ENCODE peak calls at places on chromosomes 16 and 17, in four cellular contexts. H is BJ; Y is CD4-positive, alpha-beta memory T cell; W is heart left ventricle. G is an unnamed sample.
A peak's percentile ranks its signal among the peaks of the same experiment; 100 is the strongest.

GRCh38 chr16:17149904-17150483 is 320.8 kb downstream of the XYLT1 start:
- DNase-seq in Y (no peak), W (no peak), H (no peak), G (peak; percentile 19)

GRCh38 chr16:14667347-14668266 is 26.5 kb downstream of the PLA2G10 start:
- DNase-seq in H (no peak), Y (no peak), W (no peak), G (no peak)

GRCh38 chr17:77491921-77492445 is 351.2 kb downstream of the SEC14L1 start:
- DNase-seq in H (no peak), Y (peak; percentile 56), W (peak; percentile 18), G (no peak)

GRCh38 chr17:80086081-80086480 is 15.3 kb upstream of the GAA start:
- DNase-seq in H (no peak), W (no peak), Y (no peak), G (no peak)

GRCh38 chr17:30234296-30234695 is 1.2 kb downstream of the SLC6A4 start:
- DNase-seq in Y (no peak), W (no peak), H (no peak), G (no peak)

GRCh38 chr17:43661699-43662431 is at the start of gene MEOX1:
- DNase-seq in H (peak; percentile 41), W (peak; percentile 51), Y (no peak), G (no peak)

GRCh38 chr16:69166221-69166833 is 20.6 kb upstream of the SNTB2 start:
- DNase-seq in H (no peak), W (no peak), Y (peak; percentile 70), G (no peak)

GRCh38 chr17:59427425-59427921 is 96.0 kb downstream of the YPEL2 start:
- DNase-seq in Y (no peak), W (peak; percentile 44), H (no peak), G (no peak)

GRCh38 chr17:49766918-49767530 is 3.1 kb upstream of the FAM117A start:
- DNase-seq in H (no peak), Y (no peak), W (no peak), G (no peak)

GRCh38 chr17:57459286-57459915 is 203.1 kb downstream of the MSI2 start:
- DNase-seq in Y (no peak), W (no peak), H (no peak), G (no peak)

GRCh38 chr16:67199011-67199807 is at the start of gene ELMO3:
- DNase-seq in H (no peak), Y (peak; percentile 9), W (no peak), G (no peak)

GRCh38 chr17:74678541-74678940 is 34.2 kb downstream of the CD300LF start:
- DNase-seq in Y (no peak), H (no peak), W (no peak), G (no peak)

GRCh38 chr16:59719121-59719520 is 985.0 kb upstream of the GOT2 start:
- DNase-seq in H (no peak), Y (no peak), W (no peak), G (no peak)

GRCh38 chr17:49444384-49444783 is 29.7 kb upstream of the PHB1 start:
- DNase-seq in Y (no peak), H (no peak), W (no peak), G (no peak)

GRCh38 chr16:57386381-57386951 is 14.2 kb downstream of the CX3CL1 start:
- DNase-seq in Y (no peak), W (no peak), H (no peak), G (no peak)

GRCh38 chr17:45702666-45703266 is 81.4 kb upstream of the CRHR1 start:
- DNase-seq in Y (no peak), W (no peak), H (no peak), G (no peak)

GRCh38 chr16:88391497-88391850 is 8.7 kb downstream of the ZNF469 start:
- DNase-seq in Y (no peak), W (no peak), H (no peak), G (no peak)

GRCh38 chr16:57133911-57134310 is 41.5 kb downstream of the CPNE2 start:
- DNase-seq in H (no peak), W (no peak), Y (no peak), G (no peak)

DNA sequence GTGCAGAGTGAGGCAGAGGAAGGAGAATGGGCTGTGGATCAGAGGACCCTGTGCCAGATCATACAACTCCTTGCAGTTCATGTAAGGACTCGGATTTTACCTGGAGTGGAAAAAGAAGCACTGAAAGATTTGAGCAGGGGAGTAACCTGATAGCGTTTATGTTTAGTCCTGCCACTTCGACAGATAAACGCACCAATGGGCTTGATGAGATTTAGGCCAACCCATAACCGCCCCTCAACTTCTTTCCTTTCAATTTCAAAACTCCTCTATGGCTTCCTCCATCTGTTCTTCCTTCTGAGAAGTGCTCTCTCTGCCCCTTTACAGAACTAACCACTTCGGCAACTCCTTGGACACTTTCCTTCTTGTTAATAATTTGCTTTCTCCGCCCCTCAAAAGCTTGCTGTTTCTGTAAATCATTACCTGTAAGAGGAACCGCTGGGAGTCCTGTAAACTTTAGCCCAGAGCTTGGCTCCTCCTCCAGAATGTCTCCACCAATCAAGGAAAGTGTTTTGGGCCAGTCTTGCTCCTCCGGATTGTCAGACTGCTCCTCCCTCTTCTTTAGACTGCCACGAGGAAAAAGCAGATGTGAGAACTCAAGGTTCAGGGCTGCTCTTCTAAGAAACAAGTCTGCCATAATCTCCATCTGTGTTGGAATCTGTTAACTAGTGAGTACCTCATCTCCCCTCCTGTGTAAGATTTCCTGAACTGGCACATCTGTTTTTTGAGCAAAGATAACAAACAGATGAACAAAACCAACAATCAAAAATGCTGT is at the start of gene ACSM3:
- DNase-seq in W (no peak), H (peak; percentile 47), Y (peak; percentile 84), G (peak; percentile 28)
- H3K4me3 ChIP-seq in W (peak within 1 kb of the TSS; percentile 62), H (peak within 1 kb of the TSS; percentile 45), Y (peak within 1 kb of the TSS; percentile 49), G (no peak within 1 kb of the TSS)

DNA sequence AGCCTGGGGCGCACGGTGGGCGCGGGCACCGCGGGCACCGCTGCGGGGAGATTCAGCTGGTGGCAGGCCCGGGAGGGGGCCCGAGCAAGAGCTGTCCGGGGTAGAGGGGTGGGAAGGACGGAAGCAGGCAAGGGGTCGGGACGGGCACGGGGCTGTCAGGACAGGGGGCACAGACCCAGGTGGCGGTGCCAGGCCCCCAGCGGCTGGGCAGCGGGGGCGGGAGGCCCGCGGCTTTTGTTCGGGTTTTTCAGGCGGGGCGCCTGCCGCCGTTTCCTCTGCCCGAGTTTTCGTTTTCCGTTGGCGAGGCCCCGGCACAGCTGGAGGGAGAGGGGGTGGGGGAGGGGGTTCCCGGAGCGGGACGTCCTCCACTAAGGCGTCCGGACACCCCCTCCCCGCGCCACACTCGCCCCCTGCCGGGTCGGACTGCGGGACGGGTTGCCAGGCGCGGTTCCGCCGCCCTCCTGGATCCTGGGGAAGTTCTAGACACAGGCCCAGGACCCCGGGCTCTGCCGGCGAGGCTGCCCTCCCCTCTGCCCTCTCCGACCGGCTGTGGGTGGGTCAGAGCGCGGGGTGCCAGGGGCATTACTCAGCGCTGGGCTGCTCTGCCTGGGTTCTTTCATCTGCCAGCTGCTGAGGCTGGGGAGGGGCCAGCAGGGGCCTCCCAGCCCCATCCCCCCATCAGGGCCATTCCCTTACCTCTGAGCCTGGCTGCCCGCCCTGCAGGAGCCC is 543 bp downstream of the ARHGAP23 start:
- DNase-seq in Y (no peak), W (peak; percentile 86), H (no peak), G (peak; percentile 22)
- H3K4me3 ChIP-seq in Y (peak overlapping the region; percentile 27), W (peak overlapping the region; percentile 90), H (peak overlapping the region; percentile 84), G (peak overlapping the region; percentile 72)

DNA sequence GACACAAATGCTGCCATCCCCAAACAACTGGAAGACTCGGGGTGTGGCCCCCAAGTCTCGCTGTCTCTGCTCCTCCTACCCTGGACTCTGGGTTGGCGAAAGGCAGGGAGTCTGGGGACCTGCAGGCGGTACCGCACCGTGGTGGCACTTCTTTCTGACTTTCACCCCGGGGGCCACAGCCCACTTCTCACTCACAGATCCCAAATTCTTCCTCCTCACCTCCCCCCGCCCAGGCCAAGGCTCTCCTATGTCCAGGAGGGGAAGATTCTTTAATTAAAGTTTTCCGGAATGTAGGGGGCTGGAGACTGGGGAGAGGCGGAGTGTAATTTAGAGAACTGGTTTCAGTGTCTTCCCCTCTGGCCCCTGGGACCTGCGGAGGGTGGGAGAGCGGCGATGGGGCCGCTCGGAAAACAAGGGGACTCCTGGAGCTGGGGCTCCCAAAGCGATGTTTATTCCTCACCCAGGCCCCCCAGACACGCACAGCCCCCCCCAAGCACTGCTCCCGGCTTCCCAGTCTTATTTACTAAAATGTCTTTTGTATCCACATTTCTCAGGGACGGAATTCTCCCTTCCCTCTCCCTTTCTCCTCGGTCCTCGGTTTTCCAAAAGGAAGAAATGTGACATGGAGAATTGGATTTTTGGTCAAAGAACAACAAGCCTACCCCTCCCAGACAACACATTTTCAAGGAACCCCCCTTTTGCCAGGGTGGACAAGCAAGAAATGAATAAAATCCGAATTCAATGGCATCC is 1.2 kb downstream of the WNT3 start:
- DNase-seq in Y (no peak), H (no peak), W (no peak), G (no peak)
- H3K4me3 ChIP-seq in Y (no peak overlapping the region), H (no peak overlapping the region), W (no peak overlapping the region), G (no peak overlapping the region)

GRCh38 chr16:4372578-4373355 is 1.1 kb downstream of the VASN start:
- DNase-seq in Y (no peak), H (no peak), W (no peak), G (no peak)
- H3K4me3 ChIP-seq in Y (no peak overlapping the region), H (peak overlapping the region; percentile 97), W (peak overlapping the region; percentile 63), G (no peak overlapping the region)

DNA sequence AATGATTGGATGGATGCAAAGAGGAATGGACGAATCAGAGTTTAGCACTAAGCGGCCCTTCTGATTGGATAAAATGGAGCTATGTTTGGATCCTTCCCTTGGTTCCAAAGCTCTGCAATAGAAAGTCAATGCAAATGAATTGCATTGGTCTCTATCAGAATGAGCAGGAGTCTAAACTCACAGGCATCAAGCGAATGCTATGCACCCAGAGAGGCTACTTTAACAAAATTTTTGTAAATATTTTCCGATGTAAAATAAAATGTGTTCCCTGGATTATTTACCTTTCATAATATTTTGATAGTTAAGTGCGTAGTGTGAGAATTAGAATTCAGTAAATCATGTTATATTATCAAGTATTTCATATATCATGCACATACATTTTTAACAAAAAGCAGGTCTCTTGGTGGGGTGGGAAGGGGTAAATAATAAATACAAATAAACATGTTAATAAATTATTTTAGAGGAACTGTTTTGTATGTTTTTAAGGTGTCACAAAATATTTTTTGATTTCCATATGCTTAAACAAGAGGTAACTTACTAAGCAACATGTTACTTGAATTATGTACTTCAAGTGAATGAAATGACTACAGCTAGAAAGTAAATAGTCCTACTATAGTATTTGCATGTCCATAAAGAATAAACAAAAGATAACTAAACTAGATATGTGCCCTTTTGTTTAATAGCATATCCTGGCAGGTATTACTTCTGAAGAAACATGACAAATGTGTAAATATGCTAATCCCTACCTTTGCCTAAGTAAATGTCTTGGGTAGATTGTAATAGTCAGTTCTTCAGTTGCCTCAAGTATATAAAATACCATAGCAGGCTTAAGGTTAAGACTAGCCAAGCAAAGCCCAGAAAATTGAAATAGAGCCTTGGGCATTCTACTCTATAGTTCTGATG is 4.4 kb upstream of the UNK start:
- DNase-seq in W (no peak), H (no peak), Y (no peak), G (no peak)
- H3K4me3 ChIP-seq in W (peak overlapping the region; percentile 18), H (no peak overlapping the region), Y (no peak overlapping the region), G (peak overlapping the region; percentile 28)

DNA sequence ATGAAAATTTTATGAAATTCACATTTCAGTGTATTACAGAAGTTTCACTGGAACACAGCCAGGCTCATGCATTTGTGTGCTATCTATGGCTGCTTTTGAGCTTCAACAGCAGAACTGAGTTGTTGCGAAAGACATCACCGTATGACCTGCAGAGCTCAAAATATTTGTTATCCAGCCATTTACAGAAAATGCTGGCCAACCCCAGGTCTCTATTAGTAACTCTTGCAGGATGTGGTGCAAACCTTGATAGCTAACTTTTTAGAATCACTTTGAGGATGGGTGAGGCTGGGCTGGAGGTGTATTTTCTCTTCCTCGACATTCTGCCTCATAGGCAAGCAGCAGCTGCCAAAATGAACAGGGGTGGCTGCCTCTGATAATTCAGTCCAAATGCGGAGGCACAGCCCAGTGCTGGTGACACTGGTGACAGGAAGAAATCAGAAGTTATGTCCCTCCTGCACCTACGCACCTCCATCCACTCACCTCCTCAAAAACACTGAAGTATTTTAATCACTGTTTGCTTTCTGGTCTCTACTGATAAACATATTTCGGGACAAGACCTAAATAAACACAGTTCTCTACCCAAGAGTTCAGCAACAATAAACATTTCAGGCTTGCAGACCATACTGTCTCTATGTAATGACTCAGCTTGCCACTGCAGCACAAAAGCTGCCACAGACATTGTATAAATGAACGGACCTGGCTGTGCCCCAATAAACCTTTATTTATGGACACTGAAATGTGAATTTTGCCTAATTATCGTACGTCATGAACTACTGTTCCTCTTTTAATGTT is 28.5 kb downstream of the ARHGAP17 start:
- DNase-seq in Y (no peak), W (peak; percentile 54), H (peak; percentile 47), G (no peak)
- H3K4me3 ChIP-seq in Y (no peak overlapping the region), W (no peak overlapping the region), H (no peak overlapping the region), G (no peak overlapping the region)